ENCODE peak calls at places on chromosomes 12 and 14, in seven cellular contexts. L is A549, S is K562, J is IMR-90, P is SK-N-SH, U is H1, A is HepG2. E is an unnamed sample.

GRCh38 chr12:113958108-113958507 is 8.0 kb downstream of the RBM19 start:
- DNase-seq in L (no peak), S (no peak), J (no peak), P (no peak), U (no peak), A (no peak), E (no peak)

GRCh38 chr12:84697141-84697540 is 215.5 kb downstream of the SLC6A15 start:
- DNase-seq in L (no peak), S (no peak), J (no peak), P (no peak), U (no peak), A (no peak), E (no peak)

GRCh38 chr14:87992720-87993484 is at the start of gene GALC:
- DNase-seq in L (peak; percentile 90), S (peak; percentile 80), J (peak; percentile 89), P (peak; percentile 91), U (peak; percentile 93), A (no peak), E (peak; percentile 62)

GRCh38 chr12:123435636-123436016 is 858 bp downstream of the RILPL2 start:
- DNase-seq in L (no peak), S (no peak), J (no peak), P (no peak), U (no peak), A (no peak), E (no peak)

GRCh38 chr12:52715416-52715815 is 12.1 kb upstream of the KRT77 start:
- DNase-seq in L (peak; percentile 38), S (peak; percentile 38), J (no peak), P (peak; percentile 30), U (peak; percentile 78), A (peak; percentile 31), E (no peak)

GRCh38 chr12:15700595-15700994 is 88.6 kb downstream of the EPS8 start:
- DNase-seq in L (peak; percentile 72), S (no peak), J (peak; percentile 95), P (no peak), U (no peak), A (no peak), E (peak; percentile 46)

GRCh38 chr12:1534708-1535107 is 59.7 kb downstream of the FBXL14 start:
- DNase-seq in L (no peak), S (no peak), J (no peak), P (no peak), U (no peak), A (no peak), E (peak; percentile 54)

GRCh38 chr12:57278465-57279453 is 27.8 kb upstream of the STAC3 start:
- DNase-seq in L (no peak), S (no peak), J (peak; percentile 42), P (no peak), U (no peak), A (no peak), E (no peak)

GRCh38 chr12:53048033-53048779 is 1.7 kb upstream of the TNS2 start:
- DNase-seq in L (peak; percentile 84), S (peak; percentile 8), J (no peak), P (peak; percentile 76), U (no peak), A (peak; percentile 68), E (no peak)

GRCh38 chr12:107684990-107685359 is 624 bp upstream of the PWP1 start:
- DNase-seq in L (peak; percentile 71), S (peak; percentile 62), J (peak; percentile 35), P (peak; percentile 60), U (peak; percentile 51), A (peak; percentile 96), E (no peak)

GRCh38 chr12:31728289-31728916 is 418 bp downstream of the AMN1 start:
- DNase-seq in L (peak; percentile 52), S (peak; percentile 69), J (no peak), P (peak; percentile 60), U (peak; percentile 69), A (no peak), E (no peak)

GRCh38 chr12:67320614-67321305 is 51.6 kb downstream of the CAND1 start:
- DNase-seq in L (no peak), S (no peak), J (peak; percentile 18), P (no peak), U (no peak), A (no peak), E (no peak)

GRCh38 chr12:95384785-95385184 is 89.2 kb upstream of the METAP2 start:
- DNase-seq in L (no peak), S (no peak), J (no peak), P (no peak), U (no peak), A (no peak), E (no peak)

GRCh38 chr12:22447223-22447622 is 97.1 kb downstream of the C2CD5 start:
- DNase-seq in L (no peak), S (no peak), J (peak; percentile 40), P (peak; percentile 1), U (no peak), A (no peak), E (no peak)

GRCh38 chr12:49282302-49282701 is 12.6 kb upstream of the PRPH start:
- DNase-seq in L (no peak), S (no peak), J (no peak), P (peak; percentile 27), U (no peak), A (no peak), E (no peak)

GRCh38 chr14:104724407-104724980 is 465 bp downstream of the ADSS1 start:
- DNase-seq in L (peak; percentile 58), S (peak; percentile 42), J (no peak), P (peak; percentile 84), U (no peak), A (no peak), E (no peak)

GRCh38 chr12:15540469-15540872 is 218.2 kb downstream of the PTPRO start:
- DNase-seq in L (no peak), S (no peak), J (peak; percentile 78), P (no peak), U (no peak), A (no peak), E (no peak)

GRCh38 chr12:50110762-50111416 is 1.1 kb upstream of the COX14 start:
- DNase-seq in L (peak; percentile 52), S (peak; percentile 32), J (peak; percentile 11), P (no peak), U (peak; percentile 65), A (peak; percentile 77), E (peak; percentile 48)

GRCh38 chr14:52563120-52563519 is 10.5 kb downstream of the GPR137C start:
- DNase-seq in L (no peak), S (no peak), J (peak; percentile 87), P (peak; percentile 7), U (no peak), A (no peak), E (no peak)

GRCh38 chr14:33714527-33715222 is 236.2 kb downstream of the EGLN3 start:
- DNase-seq in L (no peak), S (no peak), J (no peak), P (peak; percentile 33), U (no peak), A (no peak), E (no peak)

GRCh38 chr14:99401196-99401595 is 79.5 kb downstream of the SETD3 start:
- DNase-seq in L (no peak), S (no peak), J (no peak), P (no peak), U (no peak), A (no peak), E (no peak)

GRCh38 chr12:96510306-96510764 is 21.0 kb downstream of the CFAP54 start:
- DNase-seq in L (no peak), S (no peak), J (peak; percentile 45), P (no peak), U (no peak), A (no peak), E (no peak)
- TF ChIP-seq RFX5 in L (no peak), S (no peak), J (no peak), P (no peak), U (no peak), A (no peak), E (no peak)

DNA sequence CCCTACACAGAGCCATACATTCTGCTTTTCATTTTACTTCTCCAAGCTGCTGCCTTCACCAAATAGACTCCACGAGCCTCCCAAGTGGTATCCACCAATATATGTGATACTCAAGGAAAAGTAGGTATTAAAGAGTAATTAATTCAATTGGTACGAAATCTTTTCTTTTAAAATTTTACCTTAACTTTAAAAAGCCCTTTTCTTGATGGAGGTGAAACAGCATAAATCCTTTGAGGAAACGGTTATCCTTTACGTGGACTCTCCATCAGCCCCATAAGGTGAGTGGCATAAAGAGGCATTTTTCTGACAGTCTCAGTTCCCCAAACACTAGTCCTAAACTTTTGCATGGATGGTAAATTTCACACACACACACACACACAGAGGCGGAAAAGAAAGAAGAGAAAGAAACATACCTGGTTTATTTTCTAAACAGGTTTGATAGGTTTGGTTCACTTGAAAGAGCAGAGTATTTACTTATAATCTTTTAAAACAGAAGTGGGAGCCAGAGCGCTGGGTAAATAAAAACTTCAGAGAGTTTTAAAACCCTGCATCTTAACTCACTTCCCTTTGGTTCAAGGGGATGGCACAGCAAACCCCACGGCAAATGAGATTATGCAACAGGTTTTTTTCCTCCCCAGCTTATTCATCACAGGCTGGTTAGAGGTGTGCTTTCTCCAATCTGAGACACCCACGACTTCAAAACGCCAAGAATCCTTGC is 1.9 kb downstream of the DUSP16 start:
- DNase-seq in L (peak; percentile 83), S (peak; percentile 23), J (peak; percentile 69), P (peak; percentile 41), U (no peak), A (peak; percentile 92), E (peak; percentile 66)
- TF ChIP-seq RFX5 in L (no peak), S (peak; percentile 14), J (no peak), P (no peak), U (no peak), A (no peak), E (no peak)

DNA sequence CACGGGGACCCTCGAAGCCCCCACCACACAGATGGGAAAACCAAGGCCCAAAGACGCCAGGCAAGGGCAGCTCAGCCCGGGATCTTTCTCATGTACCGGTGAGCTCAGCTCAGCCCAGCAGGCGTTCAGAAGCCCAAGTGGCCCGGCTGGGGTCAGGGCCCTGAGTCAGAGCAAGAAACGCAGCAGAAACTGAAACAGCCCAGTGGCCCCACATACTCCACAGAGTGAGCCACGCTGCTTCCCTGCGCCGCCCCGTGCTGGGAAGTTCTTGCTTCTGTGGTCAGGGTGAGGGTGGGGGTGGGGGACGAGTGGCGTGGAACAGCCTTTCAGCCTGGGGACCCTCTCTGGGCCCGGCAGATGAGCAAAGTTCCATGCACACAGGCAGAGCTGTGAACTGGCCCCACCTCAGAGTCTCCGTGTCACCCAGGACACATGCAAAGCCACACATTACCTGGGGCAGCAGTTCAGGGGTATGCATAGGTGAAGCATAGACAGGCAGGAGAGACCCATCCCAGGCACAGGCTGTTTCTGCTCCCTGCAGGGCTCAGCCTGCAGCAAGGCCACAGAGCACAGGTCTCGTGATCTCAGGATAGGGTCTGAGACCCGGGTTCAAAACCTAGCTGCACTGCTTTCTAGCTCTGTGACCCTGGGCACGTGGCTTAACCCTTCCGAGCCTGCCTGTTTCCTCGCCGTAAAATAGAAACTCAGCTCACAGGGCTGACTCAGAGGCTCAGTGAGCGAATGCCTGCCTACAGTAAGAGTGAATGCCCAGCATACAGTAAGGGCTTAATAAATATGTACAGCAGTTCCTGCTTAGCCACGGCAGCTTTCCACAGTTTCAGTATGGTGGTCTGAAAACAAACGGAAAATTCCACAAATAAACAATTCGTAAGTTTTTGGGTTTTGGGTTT is 21.6 kb downstream of the NCOR2 start:
- DNase-seq in L (no peak), S (no peak), J (peak; percentile 43), P (no peak), U (no peak), A (no peak), E (peak; percentile 76)
- TF ChIP-seq RFX5 in L (no peak), S (no peak), J (no peak), P (no peak), U (no peak), A (no peak), E (no peak)

DNA sequence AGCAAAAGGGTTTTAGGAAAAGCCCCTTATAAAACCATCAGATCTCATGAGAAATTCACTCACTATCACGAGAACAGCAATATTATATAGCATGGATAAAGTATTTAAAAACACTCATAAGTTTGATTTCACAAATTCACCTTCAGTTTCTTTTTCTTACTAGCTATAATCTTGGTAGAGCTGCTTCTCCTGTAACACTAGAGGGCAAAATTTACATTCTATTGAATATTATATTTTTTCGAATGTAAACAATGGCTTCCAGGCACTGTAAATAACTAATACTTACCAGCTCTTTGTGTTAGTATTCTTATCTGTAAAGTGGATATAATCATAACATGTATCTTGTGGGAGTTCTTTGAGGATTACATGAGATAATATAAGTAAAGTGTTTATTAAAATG is 259.6 kb downstream of the CCER1 start:
- DNase-seq in L (no peak), S (no peak), J (peak; percentile 23), P (no peak), U (no peak), A (no peak), E (no peak)
- TF ChIP-seq RFX5 in L (no peak), S (no peak), J (no peak), P (no peak), U (no peak), A (no peak), E (no peak)